ENCODE peak calls at places on chromosomes 16 and 17, in four cellular contexts. One of them, this sample, is unnamed.

GRCh38 chr17:80971704-80972304 is 19.8 kb upstream of the CHMP6 start:
- DNase-seq in tibial artery: no peak
- DNase-seq in H1: no peak
- DNase-seq in choroid plexus epithelial cell: no peak
- DNase-seq in this sample: no peak

GRCh38 chr16:28538733-28539596 is at the start of gene NUPR1:
- DNase-seq in H1: no peak
- DNase-seq in tibial artery: peak; percentile 98
- DNase-seq in choroid plexus epithelial cell: peak; percentile 98
- DNase-seq in this sample: peak; percentile 91

GRCh38 chr17:61337247-61337812 is 62.3 kb upstream of the TBX2 start:
- DNase-seq in choroid plexus epithelial cell: no peak
- DNase-seq in tibial artery: no peak
- DNase-seq in H1: no peak
- DNase-seq in this sample: peak; percentile 35

GRCh38 chr16:84788968-84789371 is 30.8 kb upstream of the CRISPLD2 start:
- DNase-seq in H1: no peak
- DNase-seq in choroid plexus epithelial cell: no peak
- DNase-seq in tibial artery: no peak
- DNase-seq in this sample: no peak

GRCh38 chr17:82077617-82078358 is 12.2 kb upstream of the DUS1L start:
- DNase-seq in H1: no peak
- DNase-seq in tibial artery: no peak
- DNase-seq in choroid plexus epithelial cell: peak; percentile 29
- DNase-seq in this sample: no peak

GRCh38 chr17:3845361-3845753 is 689 bp downstream of the NCBP3 start:
- DNase-seq in tibial artery: no peak
- DNase-seq in choroid plexus epithelial cell: peak; percentile 30
- DNase-seq in H1: no peak
- DNase-seq in this sample: peak; percentile 13

GRCh38 chr17:419073-419735 is 66.6 kb upstream of the RPH3AL start:
- DNase-seq in H1: no peak
- DNase-seq in choroid plexus epithelial cell: no peak
- DNase-seq in tibial artery: no peak
- DNase-seq in this sample: no peak

GRCh38 chr17:21351366-21352065 is 24.6 kb upstream of the KCNJ12 start:
- DNase-seq in choroid plexus epithelial cell: no peak
- DNase-seq in H1: no peak
- DNase-seq in tibial artery: peak; percentile 17
- DNase-seq in this sample: no peak

GRCh38 chr17:520447-521167 is 168.0 kb upstream of the RPH3AL start:
- DNase-seq in choroid plexus epithelial cell: peak; percentile 76
- DNase-seq in tibial artery: no peak
- DNase-seq in H1: no peak
- DNase-seq in this sample: peak; percentile 21

GRCh38 chr17:65783845-65784334 is 222.4 kb upstream of the AXIN2 start:
- DNase-seq in H1: no peak
- DNase-seq in tibial artery: no peak
- DNase-seq in choroid plexus epithelial cell: peak; percentile 94
- DNase-seq in this sample: peak; percentile 95

GRCh38 chr16:14307059-14307531 is 236.0 kb downstream of the MRTFB start:
- DNase-seq in choroid plexus epithelial cell: no peak
- DNase-seq in H1: no peak
- DNase-seq in tibial artery: no peak
- DNase-seq in this sample: no peak

GRCh38 chr17:83177611-83178532 is 98.5 kb downstream of the METRNL start:
- DNase-seq in choroid plexus epithelial cell: no peak
- DNase-seq in H1: peak; percentile 29
- DNase-seq in tibial artery: no peak
- DNase-seq in this sample: no peak

GRCh38 chr17:18267927-18268711 is 7.7 kb downstream of the MIEF2 start:
- DNase-seq in tibial artery: no peak
- DNase-seq in choroid plexus epithelial cell: peak; percentile 39
- DNase-seq in H1: no peak
- DNase-seq in this sample: peak; percentile 34

GRCh38 chr16:1102921-1103648 is 7.0 kb upstream of the C1QTNF8 start:
- DNase-seq in tibial artery: no peak
- DNase-seq in H1: peak; percentile 94
- DNase-seq in choroid plexus epithelial cell: peak; percentile 7
- DNase-seq in this sample: no peak

GRCh38 chr16:2842340-2843000 is 12.4 kb downstream of the ZG16B start:
- DNase-seq in H1: peak; percentile 91
- DNase-seq in tibial artery: no peak
- DNase-seq in choroid plexus epithelial cell: peak; percentile 61
- DNase-seq in this sample: peak; percentile 16

GRCh38 chr16:79601092-79601977 is 798 bp upstream of the MAF start:
- DNase-seq in tibial artery: peak; percentile 58
- DNase-seq in choroid plexus epithelial cell: peak; percentile 29
- DNase-seq in H1: no peak
- DNase-seq in this sample: peak; percentile 29

GRCh38 chr16:57889111-57889510 is 81.8 kb downstream of the CNGB1 start:
- DNase-seq in H1: no peak
- DNase-seq in tibial artery: no peak
- DNase-seq in choroid plexus epithelial cell: no peak
- DNase-seq in this sample: no peak

GRCh38 chr17:7290685-7291084 is 3.8 kb downstream of the YBX2 start:
- DNase-seq in H1: no peak
- DNase-seq in choroid plexus epithelial cell: no peak
- DNase-seq in tibial artery: no peak
- DNase-seq in this sample: no peak

GRCh38 chr17:45841883-45842525 is 2.7 kb upstream of the SPPL2C start:
- DNase-seq in H1: no peak
- DNase-seq in choroid plexus epithelial cell: peak; percentile 4
- DNase-seq in tibial artery: no peak
- DNase-seq in this sample: no peak

GRCh38 chr17:60106377-60107059 is 27.8 kb upstream of the HEATR6 start:
- DNase-seq in H1: no peak
- DNase-seq in tibial artery: no peak
- DNase-seq in choroid plexus epithelial cell: peak; percentile 51
- DNase-seq in this sample: peak; percentile 55

GRCh38 chr16:19177111-19177747 is 9.2 kb downstream of the SYT17 start:
- DNase-seq in choroid plexus epithelial cell: no peak
- DNase-seq in H1: no peak
- DNase-seq in tibial artery: no peak
- DNase-seq in this sample: no peak
- TF ChIP-seq CTCF in choroid plexus epithelial cell: peak; percentile 2
- TF ChIP-seq CTCF in H1: peak; percentile 32
- TF ChIP-seq CTCF in tibial artery: no peak
- TF ChIP-seq CTCF in this sample: no peak

GRCh38 chr17:48718162-48718780 is 4.0 kb downstream of the PRAC1 start:
- DNase-seq in H1: peak; percentile 63
- DNase-seq in tibial artery: no peak
- DNase-seq in choroid plexus epithelial cell: no peak
- DNase-seq in this sample: no peak

GRCh38 chr17:48720263-48721008 is 1.9 kb downstream of the PRAC1 start:
- DNase-seq in H1: no peak
- DNase-seq in tibial artery: no peak
- DNase-seq in choroid plexus epithelial cell: no peak
- DNase-seq in this sample: no peak

GRCh38 chr17:48721009-48721402 is 1.3 kb downstream of the PRAC1 start:
- DNase-seq in choroid plexus epithelial cell: no peak
- DNase-seq in H1: no peak
- DNase-seq in tibial artery: no peak
- DNase-seq in this sample: no peak

GRCh38 chr17:48718781-48719641 is 3.3 kb downstream of the PRAC1 start:
- DNase-seq in H1: peak; percentile 76
- DNase-seq in tibial artery: no peak
- DNase-seq in choroid plexus epithelial cell: no peak
- DNase-seq in this sample: no peak

GRCh38 chr17:48719642-48720262 is 2.6 kb downstream of the PRAC1 start:
- DNase-seq in choroid plexus epithelial cell: no peak
- DNase-seq in tibial artery: no peak
- DNase-seq in H1: peak; percentile 75
- DNase-seq in this sample: no peak
- H3K4me3 ChIP-seq in choroid plexus epithelial cell: no peak overlapping the region
- H3K4me3 ChIP-seq in tibial artery: no peak overlapping the region
- H3K4me3 ChIP-seq in H1: no peak overlapping the region
- H3K4me3 ChIP-seq in this sample: no peak overlapping the region

DNA sequence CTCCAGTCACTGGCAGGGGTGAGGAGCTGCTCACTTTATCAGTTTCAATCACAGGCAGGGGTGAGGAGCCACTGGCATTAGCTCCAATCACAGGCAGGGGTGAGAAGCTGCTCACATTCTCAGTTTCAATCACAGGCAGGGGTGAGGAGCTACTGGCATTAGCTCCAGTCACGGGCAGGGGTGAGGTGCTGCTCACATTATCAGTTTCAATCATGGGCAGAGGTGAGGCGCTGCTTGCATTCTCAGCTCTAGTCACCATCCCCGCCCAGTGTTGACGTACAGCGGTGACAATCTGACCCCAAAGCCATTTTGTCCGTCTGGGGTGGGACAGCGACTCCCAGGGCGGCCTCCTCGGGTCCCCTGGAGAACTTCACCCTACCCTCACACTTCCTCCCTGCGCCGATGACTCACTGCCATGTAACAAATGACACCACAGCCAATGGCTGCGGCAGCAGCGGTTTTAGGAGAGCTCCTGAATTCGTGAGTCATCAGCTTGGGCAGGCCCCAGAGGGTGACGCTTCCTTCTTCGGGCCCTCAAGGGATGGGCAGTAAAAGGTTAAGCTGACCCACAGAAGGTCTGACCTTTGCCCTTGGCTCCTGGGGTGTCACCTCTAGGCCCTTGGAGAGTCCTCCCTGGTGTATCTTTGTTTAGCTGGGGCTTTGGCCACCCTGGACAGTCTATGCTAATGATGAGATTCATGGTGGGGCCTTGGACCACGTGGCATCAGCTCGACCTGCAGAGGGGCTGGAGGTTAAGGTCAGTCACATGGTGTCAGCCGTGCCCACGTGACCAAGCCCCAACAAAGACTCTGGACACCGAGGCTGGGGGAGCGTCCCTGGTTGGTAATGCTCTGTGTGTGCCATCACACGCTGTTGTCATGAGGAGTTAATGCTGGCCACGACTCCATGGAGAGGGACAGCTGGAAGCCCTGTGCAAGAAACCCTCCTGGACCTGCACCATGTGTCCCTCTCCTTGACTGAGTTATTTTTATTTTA is 171.7 kb downstream of the C16orf95 start:
- DNase-seq in tibial artery: no peak
- DNase-seq in H1: no peak
- DNase-seq in choroid plexus epithelial cell: peak; percentile 82
- DNase-seq in this sample: peak; percentile 86
- TF ChIP-seq CTCF in tibial artery: no peak
- TF ChIP-seq CTCF in H1: no peak
- TF ChIP-seq CTCF in choroid plexus epithelial cell: no peak
- TF ChIP-seq CTCF in this sample: no peak

GRCh38 chr17:27354051-27354490 is 60.2 kb downstream of the WSB1 start:
- DNase-seq in H1: no peak
- DNase-seq in choroid plexus epithelial cell: no peak
- DNase-seq in tibial artery: no peak
- DNase-seq in this sample: no peak

GRCh38 chr17:27353469-27354050 is 59.6 kb downstream of the WSB1 start:
- DNase-seq in H1: peak; percentile 90
- DNase-seq in choroid plexus epithelial cell: peak; percentile 93
- DNase-seq in tibial artery: peak; percentile 90
- DNase-seq in this sample: peak; percentile 94

GRCh38 chr17:27355419-27355818 is 61.5 kb downstream of the WSB1 start:
- DNase-seq in H1: no peak
- DNase-seq in choroid plexus epithelial cell: no peak
- DNase-seq in tibial artery: no peak
- DNase-seq in this sample: no peak

GRCh38 chr17:27356091-27356705 is 62.3 kb downstream of the WSB1 start:
- DNase-seq in choroid plexus epithelial cell: no peak
- DNase-seq in tibial artery: no peak
- DNase-seq in H1: no peak
- DNase-seq in this sample: no peak

DNA sequence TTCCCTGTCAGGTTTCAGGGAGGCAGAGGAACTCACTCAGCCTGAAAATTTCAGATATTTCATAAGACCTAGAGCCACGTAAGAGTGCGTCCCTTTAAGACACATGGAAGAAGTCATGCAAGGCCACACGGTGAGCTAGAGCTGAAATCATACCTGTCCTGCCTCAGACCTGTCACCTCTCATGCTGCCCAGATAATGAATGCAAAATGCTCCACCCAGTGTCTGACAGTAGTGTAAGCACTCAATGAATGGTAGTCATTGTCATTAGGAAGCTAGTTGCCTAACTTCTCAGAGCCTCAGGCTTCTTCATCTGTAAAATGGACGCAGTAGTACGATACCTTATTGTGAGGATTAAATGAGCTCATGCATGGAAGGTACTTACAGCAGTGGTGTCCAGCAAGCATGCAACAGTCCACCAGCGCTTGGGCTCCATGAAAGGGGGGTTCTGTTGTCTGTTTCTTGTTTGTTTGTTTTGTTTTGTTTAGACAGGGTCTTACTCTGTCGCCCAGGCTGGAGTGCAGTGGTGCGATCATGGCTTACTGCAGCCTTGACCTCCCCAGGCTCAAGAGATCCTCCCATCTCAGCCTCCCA is 60.7 kb downstream of the WSB1 start:
- DNase-seq in choroid plexus epithelial cell: peak; percentile 22
- DNase-seq in H1: no peak
- DNase-seq in tibial artery: no peak
- DNase-seq in this sample: no peak
- H3K4me3 ChIP-seq in choroid plexus epithelial cell: no peak overlapping the region
- H3K4me3 ChIP-seq in H1: no peak overlapping the region
- H3K4me3 ChIP-seq in tibial artery: peak overlapping the region; percentile 87
- H3K4me3 ChIP-seq in this sample: no peak overlapping the region

This sample was measured in astrocyte of the spinal cord.